ENCODE peak calls at places on chromosomes 6 and 20, in eight cellular contexts. T is fibroblast of lung, Q is epithelial cell of esophagus, N is ascending aorta, S is astrocyte, J is HepG2, F is endothelial cell of umbilical vein, B is GM06990. W is an unnamed sample.

GRCh38 chr6:111628117-111628866 is 22.6 kb upstream of the TRAF3IP2 start:
- DNase-seq in N (no peak), F (no peak), B (no peak), Q (no peak), J (no peak), T (no peak), S (no peak), W (peak; percentile 48)

GRCh38 chr20:16621435-16622141 is 48.3 kb upstream of the KIF16B start:
- DNase-seq in J (no peak), S (no peak), Q (no peak), N (no peak), B (no peak), T (no peak), F (no peak), W (no peak)

GRCh38 chr6:17505062-17505476 is 95.0 kb upstream of the FAM8A1 start:
- DNase-seq in T (peak; percentile 16), N (no peak), J (peak; percentile 15), B (no peak), Q (peak; percentile 48), F (peak; percentile 25), S (no peak), W (peak; percentile 61)

GRCh38 chr20:6940052-6940451 is 172.6 kb downstream of the BMP2 start:
- DNase-seq in B (no peak), J (peak; percentile 69), S (no peak), T (no peak), Q (peak; percentile 69), N (no peak), F (no peak), W (peak; percentile 22)

GRCh38 chr6:63731946-63732735 is 96.5 kb downstream of the PHF3 start:
- DNase-seq in Q (peak; percentile 61), T (peak; percentile 51), F (peak; percentile 38), B (no peak), N (no peak), S (peak; percentile 45), J (no peak), W (peak; percentile 33)

GRCh38 chr6:124798942-124799496 is 163.2 kb upstream of the RNF217 start:
- DNase-seq in F (no peak), J (no peak), N (no peak), Q (no peak), T (no peak), S (no peak), B (no peak), W (peak; percentile 37)

GRCh38 chr6:132475925-132476324 is 37.0 kb downstream of the STX7 start:
- DNase-seq in F (no peak), B (no peak), T (no peak), S (no peak), J (no peak), N (no peak), Q (no peak), W (peak; percentile 37)

GRCh38 chr6:145036848-145037567 is 698.3 kb downstream of the EPM2A start:
- DNase-seq in F (peak; percentile 19), Q (peak; percentile 66), J (no peak), T (peak; percentile 60), B (no peak), N (no peak), S (peak; percentile 45), W (peak; percentile 38)

GRCh38 chr6:100465701-100466409 is 1.1 kb upstream of the SIM1 start:
- DNase-seq in J (no peak), F (no peak), T (no peak), S (no peak), N (no peak), Q (no peak), B (no peak), W (no peak)

GRCh38 chr6:99143108-99143828 is 195.5 kb upstream of the FBXL4 start:
- DNase-seq in B (no peak), T (no peak), Q (no peak), F (no peak), S (no peak), N (no peak), J (no peak), W (no peak)

GRCh38 chr6:128307671-128308070 is 212.7 kb downstream of the PTPRK start:
- DNase-seq in T (peak; percentile 24), J (no peak), B (no peak), S (peak; percentile 12), F (no peak), Q (peak; percentile 36), N (no peak), W (no peak)

GRCh38 chr6:2782825-2783187 is 17.6 kb downstream of the WRNIP1 start:
- DNase-seq in B (no peak), J (no peak), Q (no peak), N (no peak), T (no peak), F (no peak), S (no peak), W (no peak)

GRCh38 chr6:2782356-2782708 is 17.1 kb downstream of the WRNIP1 start:
- DNase-seq in J (no peak), B (no peak), T (no peak), N (no peak), F (no peak), Q (no peak), S (no peak), W (no peak)

GRCh38 chr6:2784061-2784460 is 18.9 kb downstream of the WRNIP1 start:
- DNase-seq in J (no peak), F (no peak), B (no peak), S (no peak), Q (no peak), T (no peak), N (no peak), W (no peak)

GRCh38 chr6:2781685-2782355 is 16.6 kb downstream of the WRNIP1 start:
- DNase-seq in N (no peak), S (no peak), J (no peak), B (no peak), T (no peak), Q (no peak), F (no peak), W (no peak)

DNA sequence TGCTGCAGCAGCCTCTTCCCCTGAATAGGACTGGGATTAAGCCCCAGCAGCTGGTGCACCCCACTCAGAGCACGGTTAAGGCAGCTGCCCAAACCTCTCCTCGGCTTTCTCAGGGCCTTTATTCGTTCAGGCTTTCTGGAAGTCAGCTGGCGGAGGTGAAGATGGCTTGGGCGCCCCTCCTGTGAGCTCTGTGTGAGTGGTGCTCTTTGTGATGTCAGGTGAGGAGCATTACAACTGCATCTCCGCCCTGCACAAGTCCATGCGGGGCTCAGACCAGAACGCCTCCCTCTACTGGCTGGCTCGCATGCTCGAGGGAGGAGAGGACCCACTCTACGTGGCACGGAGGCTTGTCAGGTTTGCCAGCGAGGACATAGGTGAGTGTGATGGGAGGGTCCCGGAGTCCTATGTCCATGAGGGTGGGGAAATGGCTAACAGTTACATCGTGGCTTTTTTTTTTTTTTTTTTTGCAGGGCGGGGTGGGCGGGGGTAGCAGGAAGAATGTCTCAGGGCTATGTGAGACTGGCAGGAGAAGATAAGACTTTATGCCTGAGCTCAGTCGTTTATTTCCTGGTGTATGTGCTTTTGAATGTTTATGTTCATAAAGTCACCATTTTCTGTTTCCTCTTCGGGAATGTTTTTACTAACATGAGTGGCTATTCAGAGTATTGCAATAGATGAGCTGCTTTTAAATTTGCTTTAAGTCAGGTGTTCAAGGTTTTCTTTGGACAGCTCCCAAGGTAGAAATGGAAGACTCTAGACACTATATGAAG is 18.2 kb downstream of the WRNIP1 start:
- DNase-seq in S (no peak), B (no peak), T (no peak), F (peak; percentile 94), N (no peak), J (no peak), Q (no peak), W (peak; percentile 45)
- TF ChIP-seq CTCF in S (no peak), B (no peak), T (peak; percentile 21), F (peak; percentile 35), N (peak; percentile 18), J (peak; percentile 25), Q (peak; percentile 16), W (no peak)

GRCh38 chr6:10407018-10407673 is 7.7 kb downstream of the TFAP2A start:
- DNase-seq in N (no peak), T (no peak), F (no peak), J (no peak), S (no peak), Q (peak; percentile 49), B (no peak), W (no peak)
- H3K4me3 ChIP-seq in N (no peak overlapping the region), T (no peak overlapping the region), F (no peak overlapping the region), J (no peak overlapping the region), S (no peak overlapping the region), Q (peak overlapping the region; percentile 84), B (no peak overlapping the region), W (no peak overlapping the region)

GRCh38 chr6:82348130-82348529 is 15.5 kb upstream of the TPBG start:
- DNase-seq in B (no peak), Q (no peak), S (no peak), T (no peak), N (no peak), J (no peak), F (no peak), W (no peak)
- TF ChIP-seq CTCF in B (no peak), Q (no peak), S (no peak), T (no peak), N (no peak), J (no peak), F (no peak), W (peak; percentile 15)

DNA sequence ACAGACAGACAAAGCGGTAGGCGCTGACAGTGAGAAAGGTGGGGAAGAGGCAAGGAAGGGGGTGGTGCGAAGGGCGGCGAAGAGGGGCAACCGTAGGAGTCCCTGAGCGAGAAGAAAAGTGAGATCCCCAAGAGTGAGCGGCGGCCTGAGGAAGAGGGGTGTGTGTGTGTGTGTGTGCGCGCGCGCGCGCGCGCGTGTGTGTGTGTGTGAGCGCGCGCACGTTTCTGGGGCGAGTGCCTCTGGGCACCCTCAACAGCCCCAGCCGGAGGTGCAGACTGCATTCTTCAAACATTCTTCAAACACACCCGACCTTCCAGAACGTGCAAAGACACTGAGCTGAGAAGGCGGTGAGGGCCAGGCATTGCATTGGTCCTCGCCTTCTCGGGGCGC is 76.2 kb upstream of the FOXP4 start:
- DNase-seq in N (no peak), S (peak; percentile 25), J (no peak), B (no peak), T (peak; percentile 53), Q (peak; percentile 7), F (no peak), W (peak; percentile 65)
- H3K4me3 ChIP-seq in N (peak overlapping the region; percentile 30), S (peak overlapping the region; percentile 33), J (no peak overlapping the region), B (no peak overlapping the region), T (no peak overlapping the region), Q (no peak overlapping the region), F (no peak overlapping the region), W (peak overlapping the region; percentile 40)

GRCh38 chr6:119322034-119322433 is 27.5 kb downstream of the MAN1A1 start:
- DNase-seq in S (no peak), Q (no peak), F (no peak), T (no peak), B (no peak), N (no peak), J (no peak), W (no peak)

GRCh38 chr6:119319694-119320093 is 29.9 kb downstream of the MAN1A1 start:
- DNase-seq in Q (no peak), N (no peak), B (no peak), F (no peak), T (no peak), S (no peak), J (no peak), W (no peak)

GRCh38 chr6:119318176-119318575 is 31.4 kb downstream of the MAN1A1 start:
- DNase-seq in N (no peak), J (no peak), F (no peak), T (no peak), Q (no peak), S (no peak), B (no peak), W (no peak)

GRCh38 chr6:119317007-119317406 is 32.6 kb downstream of the MAN1A1 start:
- DNase-seq in T (no peak), S (no peak), N (no peak), Q (no peak), J (no peak), F (no peak), B (no peak), W (no peak)

GRCh38 chr6:119318730-119319129 is 30.8 kb downstream of the MAN1A1 start:
- DNase-seq in F (no peak), T (no peak), B (no peak), Q (no peak), S (no peak), N (no peak), J (no peak), W (no peak)
- TF ChIP-seq CTCF in F (no peak), T (no peak), B (no peak), Q (no peak), S (no peak), N (no peak), J (no peak), W (no peak)

W was measured in choroid plexus epithelial cell.